ENCODE peak calls at places on chromosomes 3 and 15, in four cellular contexts. X, W, Q and I are unnamed samples.

GRCh38 chr3:55203486-55204010 is 275.7 kb upstream of the LRTM1 start:
- DNase-seq in W (no peak), X (no peak), Q (no peak), I (no peak)

GRCh38 chr3:21620511-21621395 is 130.3 kb downstream of the ZNF385D start:
- DNase-seq in X (peak), Q (no peak), W (no peak), I (no peak)

GRCh38 chr3:58623478-58623877 is 43.1 kb downstream of the FAM3D start:
- DNase-seq in X (no peak), Q (no peak), W (no peak), I (no peak)

GRCh38 chr15:52106641-52107040 is 5.9 kb downstream of the BCL2L10 start:
- DNase-seq in X (no peak), Q (no peak), W (no peak), I (no peak)

GRCh38 chr3:30203301-30203700 is 403.1 kb upstream of the TGFBR2 start:
- DNase-seq in Q (no peak), X (peak), W (no peak), I (no peak)

GRCh38 chr3:168275662-168276061 is 179.9 kb upstream of the GOLIM4 start:
- DNase-seq in X (no peak), Q (no peak), W (no peak), I (no peak)

GRCh38 chr3:139975592-139976360 is 40.8 kb downstream of the CLSTN2 start:
- DNase-seq in W (no peak), X (no peak), Q (no peak), I (no peak)

GRCh38 chr3:62093025-62093424 is 280.3 kb downstream of the FEZF2 start:
- DNase-seq in Q (no peak), W (no peak), X (no peak), I (no peak)

GRCh38 chr3:189404036-189404435 is 227.2 kb upstream of the TP63 start:
- DNase-seq in X (no peak), W (no peak), Q (no peak), I (no peak)

GRCh38 chr3:160152638-160153037 is 72.6 kb upstream of the C3orf80 start:
- DNase-seq in Q (no peak), X (no peak), W (no peak), I (no peak)

GRCh38 chr3:42822828-42823227 is 13.6 kb downstream of the ACKR2 start:
- DNase-seq in X (peak), Q (no peak), W (peak), I (no peak)

GRCh38 chr15:59703979-59704796 is 15.1 kb upstream of the BNIP2 start:
- DNase-seq in Q (no peak), W (no peak), X (peak), I (no peak)

GRCh38 chr3:149547954-149548728 is 73.6 kb downstream of the TM4SF4 start:
- DNase-seq in W (peak), X (peak), Q (no peak), I (no peak)

GRCh38 chr15:83200162-83200561 is 7.5 kb downstream of the HDGFL3 start:
- DNase-seq in X (peak), Q (no peak), W (no peak), I (no peak)

GRCh38 chr3:179027326-179027900 is 44.2 kb downstream of the ZMAT3 start:
- DNase-seq in X (peak), W (no peak), Q (no peak), I (peak)

GRCh38 chr3:53056442-53056841 is 10.6 kb upstream of the SFMBT1 start:
- DNase-seq in X (no peak), Q (peak), W (no peak), I (no peak)

GRCh38 chr15:63241316-63241715 is 36.1 kb upstream of the APH1B start:
- DNase-seq in Q (no peak), X (no peak), W (no peak), I (no peak)

GRCh38 chr3:184075901-184076300 is 21.0 kb upstream of the HTR3E start:
- DNase-seq in X (no peak), Q (no peak), W (no peak), I (no peak)

GRCh38 chr3:99175276-99175801 is 273.8 kb upstream of the DCBLD2 start:
- DNase-seq in Q (no peak), X (no peak), W (no peak), I (no peak)

GRCh38 chr3:43998841-43999805 is 242.6 kb upstream of the TOPAZ1 start:
- DNase-seq in Q (no peak), X (peak), W (no peak), I (no peak)

GRCh38 chr15:85149460-85150129 is 167.9 kb downstream of the PDE8A start:
- DNase-seq in W (no peak), Q (no peak), X (no peak), I (no peak)

GRCh38 chr3:105154692-105155091 is 212.0 kb upstream of the ALCAM start:
- DNase-seq in Q (no peak), W (no peak), X (no peak), I (peak)

GRCh38 chr3:127768346-127769008 is 53.8 kb downstream of the MGLL start:
- DNase-seq in X (peak), Q (peak), W (no peak), I (no peak)

GRCh38 chr15:63288342-63288741 is 10.9 kb downstream of the APH1B start:
- DNase-seq in X (peak), W (no peak), Q (no peak), I (no peak)

GRCh38 chr3:14570089-14570488 is 29.9 kb upstream of the GRIP2 start:
- DNase-seq in Q (no peak), W (no peak), X (no peak), I (no peak)

GRCh38 chr15:57866149-57866736 is 159.7 kb downstream of the POLR2M start:
- DNase-seq in W (peak), Q (peak), X (peak), I (peak)

GRCh38 chr15:42001236-42001635 is 19.6 kb downstream of the PLA2G4E start:
- DNase-seq in W (no peak), Q (no peak), X (no peak), I (no peak)

GRCh38 chr3:192550356-192550755 is 177.0 kb downstream of the FGF12 start:
- DNase-seq in W (no peak), Q (no peak), X (no peak), I (no peak)

GRCh38 chr3:194749631-194750271 is 64.1 kb downstream of the FAM43A start:
- DNase-seq in X (no peak), W (no peak), Q (no peak), I (peak)

GRCh38 chr3:107208100-107208499 is 169.1 kb upstream of the CCDC54 start:
- DNase-seq in X (peak), W (peak), Q (no peak), I (peak)

GRCh38 chr15:48862705-48863104 is 15.2 kb upstream of the EID1 start:
- DNase-seq in X (no peak), W (no peak), Q (no peak), I (no peak)

GRCh38 chr3:72152551-72153476 is 367.9 kb upstream of the PROK2 start:
- DNase-seq in W (peak), X (peak), Q (peak), I (peak)

GRCh38 chr3:72999971-73000370 is 3.4 kb downstream of the PPP4R2 start:
- DNase-seq in X (no peak), Q (no peak), W (no peak), I (no peak)

GRCh38 chr15:52183562-52184173 is 7.5 kb downstream of the GNB5 start:
- DNase-seq in W (no peak), Q (no peak), X (peak), I (no peak)

GRCh38 chr15:77666296-77666660 is 33.6 kb upstream of the LINGO1 start:
- DNase-seq in Q (no peak), W (no peak), X (no peak), I (no peak)

GRCh38 chr15:55744026-55744655 is 1.2 kb upstream of the PRTG start:
- DNase-seq in W (no peak), Q (no peak), X (no peak), I (no peak)

GRCh38 chr15:55742927-55743614 is at the start of gene PRTG:
- DNase-seq in Q (peak), X (peak), W (peak), I (peak)

GRCh38 chr15:55742498-55742926 is 440 bp downstream of the PRTG start:
- DNase-seq in X (peak), W (peak), Q (no peak), I (no peak)

GRCh38 chr15:55741592-55742497 is 1.1 kb downstream of the PRTG start:
- DNase-seq in X (peak), W (peak), Q (no peak), I (no peak)

DNA sequence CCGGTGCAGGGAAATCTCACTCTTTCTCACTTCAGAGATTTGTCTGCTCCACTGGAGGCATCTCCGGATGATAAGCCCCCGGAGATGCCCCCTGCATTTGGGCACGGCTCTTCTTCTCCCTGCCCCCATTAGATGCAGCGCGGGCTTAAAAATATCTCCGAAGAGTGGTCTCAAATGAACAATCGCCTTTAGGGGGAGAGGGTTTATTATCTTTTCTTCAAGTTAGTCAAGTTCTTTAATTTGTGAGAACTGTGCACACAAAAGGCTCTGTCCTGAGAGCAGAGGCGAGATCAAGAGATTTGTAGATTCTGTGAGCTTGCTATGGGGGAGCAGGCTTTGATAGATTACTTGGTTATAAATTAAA is 645 bp upstream of the PRTG start:
- DNase-seq in W (no peak), Q (no peak), X (no peak), I (no peak)
- H3K4me3 ChIP-seq in W (peak), Q (peak), X (peak), I (peak)

DNA sequence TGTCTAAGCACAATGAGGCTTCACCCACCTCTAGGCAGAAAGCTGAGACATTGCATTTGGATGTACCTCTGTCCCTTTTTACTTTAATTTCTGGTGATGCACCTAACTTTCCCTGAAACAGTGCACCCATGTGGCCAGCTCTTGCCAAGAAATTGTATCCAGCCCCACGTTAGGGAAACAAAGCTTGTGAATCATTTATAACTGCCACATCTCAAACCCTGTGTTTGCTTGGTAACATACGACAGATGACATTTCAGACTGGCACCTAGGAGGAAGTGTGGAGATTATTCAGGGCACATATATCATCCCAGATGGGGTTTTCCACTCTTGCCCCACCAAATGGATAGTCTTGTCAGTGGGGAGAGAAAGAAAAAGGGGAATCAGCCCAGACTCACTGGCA is 2.1 kb downstream of the CYB561D2 start:
- DNase-seq in W (no peak), X (peak), Q (no peak), I (no peak)
- TF ChIP-seq CTCF in W (no peak), X (peak), Q (no peak), I (peak)

GRCh38 chr15:100808691-100809090 is 70.9 kb upstream of the ALDH1A3 start:
- DNase-seq in X (no peak), W (no peak), Q (no peak), I (no peak)
- H3K4me3 ChIP-seq in X (no peak), W (no peak), Q (no peak), I (no peak)

GRCh38 chr3:57079221-57079831 is 18.9 kb downstream of the SPATA12 start:
- DNase-seq in Q (no peak), X (peak), W (peak), I (no peak)

GRCh38 chr3:57077630-57078365 is 17.3 kb downstream of the SPATA12 start:
- DNase-seq in X (no peak), Q (no peak), W (no peak), I (no peak)

GRCh38 chr3:57076422-57076951 is 16.0 kb downstream of the SPATA12 start:
- DNase-seq in W (no peak), Q (no peak), X (no peak), I (no peak)

GRCh38 chr3:57080171-57080570 is 19.7 kb downstream of the SPATA12 start:
- DNase-seq in W (no peak), X (no peak), Q (no peak), I (no peak)

GRCh38 chr3:57078366-57079220 is 18.1 kb downstream of the SPATA12 start:
- DNase-seq in X (peak), W (peak), Q (peak), I (no peak)
- TF ChIP-seq CTCF in X (no peak), W (no peak), Q (no peak), I (peak)

GRCh38 chr3:65671004-65671403 is 367.7 kb downstream of the MAGI1 start:
- DNase-seq in X (peak), W (no peak), Q (no peak), I (no peak)
- H3K4me3 ChIP-seq in X (no peak), W (no peak), Q (no peak), I (no peak)

GRCh38 chr3:136036306-136036705 is 70.8 kb downstream of the PPP2R3A start:
- DNase-seq in W (no peak), X (no peak), Q (no peak), I (no peak)

GRCh38 chr3:136042608-136043221 is 77.2 kb downstream of the PPP2R3A start:
- DNase-seq in W (no peak), X (peak), Q (no peak), I (no peak)

GRCh38 chr3:136038668-136039067 is 73.1 kb downstream of the PPP2R3A start:
- DNase-seq in Q (no peak), W (no peak), X (no peak), I (no peak)
- TF ChIP-seq CTCF in Q (no peak), W (no peak), X (no peak), I (no peak)